ENCODE peak calls at places on chromosomes 16 and 17, in five cellular contexts. J is sigmoid colon, Z is ascending aorta, K is left ventricle myocardium inferior, Q is stomach. E is an unnamed sample.

GRCh38 chr16:16183562-16183961 is 39.7 kb downstream of the ABCC6 start:
- DNase-seq in Q (no peak), J (no peak), Z (no peak), K (no peak), E (no peak)

GRCh38 chr17:7477392-7478275 is 1.8 kb downstream of the ZBTB4 start:
- DNase-seq in K (no peak), J (peak), Q (peak), Z (no peak), E (peak)

GRCh38 chr17:83195330-83196087 is 116.1 kb downstream of the METRNL start:
- DNase-seq in Q (peak), J (peak), K (peak), Z (peak), E (no peak)

GRCh38 chr17:41322264-41322902 is 6.9 kb upstream of the KRTAP17-1 start:
- DNase-seq in K (no peak), Q (no peak), Z (no peak), J (no peak), E (no peak)

GRCh38 chr17:7502171-7502847 is 18.1 kb downstream of the POLR2A start:
- DNase-seq in Q (no peak), J (peak), K (no peak), Z (no peak), E (no peak)

GRCh38 chr16:74936902-74937560 is 47.9 kb downstream of the WDR59 start:
- DNase-seq in Z (no peak), J (no peak), K (no peak), Q (no peak), E (no peak)

GRCh38 chr17:48520631-48521045 is 10.2 kb downstream of the HOXB1 start:
- DNase-seq in Z (no peak), Q (no peak), J (no peak), K (no peak), E (no peak)

GRCh38 chr16:4288148-4288921 is 15.5 kb upstream of the TFAP4 start:
- DNase-seq in J (peak), Z (peak), K (peak), Q (peak), E (peak)

GRCh38 chr17:10633738-10634379 is 23.2 kb downstream of the MYH3 start:
- DNase-seq in J (no peak), Z (no peak), K (no peak), Q (no peak), E (no peak)

GRCh38 chr17:44203731-44204452 is 4.2 kb upstream of the ATXN7L3 start:
- DNase-seq in J (no peak), Q (no peak), Z (no peak), K (no peak), E (no peak)

GRCh38 chr17:15954222-15954621 is 9.3 kb downstream of the ADORA2B start:
- DNase-seq in J (peak), Q (no peak), K (no peak), Z (no peak), E (no peak)

GRCh38 chr16:79563919-79564318 is 36.6 kb downstream of the MAF start:
- DNase-seq in J (no peak), K (no peak), Z (no peak), Q (no peak), E (no peak)

GRCh38 chr17:76726766-76727718 is at the start of gene METTL23:
- DNase-seq in Z (peak), J (peak), K (peak), Q (peak), E (peak)

GRCh38 chr17:59786536-59787319 is 79.3 kb downstream of the VMP1 start:
- DNase-seq in Q (peak), Z (peak), J (peak), K (no peak), E (peak)

GRCh38 chr17:549197-550040 is 165.2 kb downstream of the VPS53 start:
- DNase-seq in J (no peak), Z (no peak), K (no peak), Q (no peak), E (no peak)

GRCh38 chr16:27640277-27640600 is 90.3 kb downstream of the KATNIP start:
- DNase-seq in Q (no peak), Z (no peak), K (no peak), J (no peak), E (no peak)

GRCh38 chr17:47966079-47966519 is 4.8 kb upstream of the CDK5RAP3 start:
- DNase-seq in J (no peak), Z (no peak), Q (no peak), K (no peak), E (no peak)

GRCh38 chr17:80822700-80823410 is 168.8 kb upstream of the CHMP6 start:
- DNase-seq in K (no peak), Z (peak), Q (no peak), J (peak), E (no peak)

GRCh38 chr16:50494501-50495491 is 53.4 kb upstream of the NKD1 start:
- DNase-seq in Q (peak), Z (no peak), J (no peak), K (no peak), E (no peak)

GRCh38 chr17:9074106-9074505 is 52.8 kb downstream of the NTN1 start:
- DNase-seq in Q (no peak), Z (no peak), K (no peak), J (no peak), E (no peak)

GRCh38 chr17:78384479-78385175 is 6.2 kb downstream of the PGS1 start:
- DNase-seq in Q (no peak), J (no peak), Z (no peak), K (no peak), E (no peak)

GRCh38 chr17:78380370-78380769 is 1.9 kb downstream of the PGS1 start:
- DNase-seq in J (no peak), Q (no peak), Z (no peak), K (no peak), E (no peak)

GRCh38 chr17:78387982-78388941 is 9.8 kb downstream of the PGS1 start:
- DNase-seq in Q (no peak), J (peak), Z (no peak), K (peak), E (peak)

GRCh38 chr17:78381601-78382168 is 3.2 kb downstream of the PGS1 start:
- DNase-seq in K (no peak), J (no peak), Q (no peak), Z (no peak), E (no peak)

DNA sequence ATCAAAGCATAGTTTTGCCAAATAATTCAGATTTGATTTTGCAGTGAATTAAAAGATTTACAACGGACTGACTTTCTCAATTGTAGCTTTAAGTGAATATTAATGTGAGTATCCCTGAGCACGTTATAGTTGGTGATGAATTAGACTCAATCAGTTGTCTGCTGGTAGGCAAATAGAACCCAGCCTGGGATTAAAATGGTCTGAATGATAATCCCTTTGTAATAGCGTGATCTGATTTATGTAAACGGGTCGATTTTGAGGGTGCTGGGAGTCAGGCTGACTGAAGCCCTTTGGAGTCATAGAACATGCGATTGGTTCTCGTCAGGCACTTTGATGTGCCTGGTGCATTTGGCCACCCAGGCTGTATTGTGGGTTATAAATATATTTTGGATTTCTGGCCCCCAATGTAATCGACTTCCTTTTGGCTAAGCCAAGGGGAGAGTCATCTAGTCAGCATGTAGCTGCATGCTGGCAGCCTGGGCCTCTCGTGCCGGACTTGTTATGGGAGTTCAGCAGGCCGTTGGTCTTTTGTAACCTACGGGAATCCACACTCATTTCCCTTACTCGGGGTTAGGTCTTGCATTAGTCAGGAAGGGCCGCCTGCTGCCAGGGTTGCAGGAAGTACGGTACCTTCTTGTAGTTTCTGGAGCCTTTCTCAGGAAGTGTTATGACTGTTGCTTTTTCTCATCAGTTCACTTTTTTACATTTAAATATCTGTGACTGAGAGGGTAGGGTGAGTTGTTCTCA is 5.4 kb downstream of the PGS1 start:
- DNase-seq in Q (peak), J (peak), K (peak), Z (peak), E (no peak)
- H3K27ac ChIP-seq in Q (peak), J (peak), K (peak), Z (peak), E (peak)

GRCh38 chr17:42537156-42537805 is 1.2 kb downstream of the NAGLU start:
- DNase-seq in J (no peak), Z (no peak), Q (no peak), K (no peak), E (no peak)

GRCh38 chr17:42538482-42538881 is 2.4 kb downstream of the NAGLU start:
- DNase-seq in K (no peak), Z (no peak), Q (no peak), J (no peak), E (no peak)

GRCh38 chr17:42536048-42536371 is at the start of gene NAGLU:
- DNase-seq in Q (peak), J (peak), K (peak), Z (peak), E (peak)

GRCh38 chr17:42536372-42537155 is 523 bp downstream of the NAGLU start:
- DNase-seq in Z (peak), K (peak), Q (peak), J (peak), E (peak)

GRCh38 chr17:42537826-42538451 is 1.9 kb downstream of the NAGLU start:
- DNase-seq in J (no peak), K (no peak), Z (no peak), Q (no peak), E (no peak)
- H3K4me3 ChIP-seq in J (no peak), K (no peak), Z (no peak), Q (no peak), E (no peak)

GRCh38 chr17:17876959-17877547 is 40.3 kb upstream of the SREBF1 start:
- DNase-seq in J (peak), Z (peak), K (peak), Q (peak), E (peak)
- H3K27ac ChIP-seq in J (peak), Z (peak), K (peak), Q (peak), E (peak)

GRCh38 chr17:75668489-75668888 is 1.4 kb downstream of the SAP30BP start:
- DNase-seq in J (no peak), Z (no peak), Q (no peak), K (no peak), E (no peak)
- H3K4me3 ChIP-seq in J (no peak), Z (peak), Q (no peak), K (peak), E (no peak)

GRCh38 chr17:12431188-12431587 is 234.5 kb upstream of the MYOCD start:
- DNase-seq in K (no peak), J (no peak), Q (no peak), Z (no peak), E (no peak)

GRCh38 chr17:12429125-12429524 is 236.6 kb upstream of the MYOCD start:
- DNase-seq in Z (no peak), Q (no peak), J (no peak), K (no peak), E (no peak)
- H3K27ac ChIP-seq in Z (no peak), Q (no peak), J (peak), K (no peak), E (no peak)

GRCh38 chr17:51032850-51033249 is 87.8 kb downstream of the SPAG9 start:
- DNase-seq in Q (no peak), K (no peak), J (no peak), Z (no peak), E (no peak)
- H3K4me3 ChIP-seq in Q (no peak), K (no peak), J (no peak), Z (no peak), E (no peak)